ENCODE peak calls at places on chromosomes 13 and 19, in seven cellular contexts. One of them, this sample, is unnamed.

GRCh38 chr13:81987159-81987558 is 1646.2 kb upstream of the SPRY2 start:
- DNase-seq in HFF-Myc: no peak
- DNase-seq in fibroblast of the aortic adventitia: no peak
- DNase-seq in NCI-H345: no peak
- DNase-seq in WTC11: no peak
- DNase-seq in naive B cell: no peak
- DNase-seq in GM23338: peak
- DNase-seq in this sample: peak

GRCh38 chr13:98775844-98776598 is 23.5 kb upstream of the SLC15A1 start:
- DNase-seq in fibroblast of the aortic adventitia: no peak
- DNase-seq in HFF-Myc: no peak
- DNase-seq in WTC11: no peak
- DNase-seq in GM23338: no peak
- DNase-seq in NCI-H345: no peak
- DNase-seq in naive B cell: no peak
- DNase-seq in this sample: peak

GRCh38 chr19:4620675-4621074 is 18.6 kb upstream of the TNFAIP8L1 start:
- DNase-seq in WTC11: no peak
- DNase-seq in NCI-H345: no peak
- DNase-seq in HFF-Myc: no peak
- DNase-seq in fibroblast of the aortic adventitia: no peak
- DNase-seq in naive B cell: no peak
- DNase-seq in GM23338: no peak
- DNase-seq in this sample: peak

GRCh38 chr19:29854033-29854432 is 42.2 kb downstream of the CCNE1 start:
- DNase-seq in naive B cell: no peak
- DNase-seq in fibroblast of the aortic adventitia: no peak
- DNase-seq in WTC11: no peak
- DNase-seq in NCI-H345: no peak
- DNase-seq in HFF-Myc: no peak
- DNase-seq in GM23338: no peak
- DNase-seq in this sample: no peak

GRCh38 chr13:48160879-48161278 is 66.0 kb upstream of the MED4 start:
- DNase-seq in naive B cell: no peak
- DNase-seq in HFF-Myc: no peak
- DNase-seq in WTC11: no peak
- DNase-seq in GM23338: no peak
- DNase-seq in fibroblast of the aortic adventitia: peak
- DNase-seq in NCI-H345: no peak
- DNase-seq in this sample: no peak

GRCh38 chr19:50204811-50205675 is 1.6 kb downstream of the MYH14 start:
- DNase-seq in HFF-Myc: no peak
- DNase-seq in WTC11: peak
- DNase-seq in NCI-H345: peak
- DNase-seq in GM23338: peak
- DNase-seq in naive B cell: peak
- DNase-seq in fibroblast of the aortic adventitia: no peak
- DNase-seq in this sample: peak

GRCh38 chr19:34404109-34404909 is at the start of gene PDCD2L:
- DNase-seq in NCI-H345: peak
- DNase-seq in WTC11: peak
- DNase-seq in HFF-Myc: peak
- DNase-seq in naive B cell: peak
- DNase-seq in GM23338: peak
- DNase-seq in fibroblast of the aortic adventitia: peak
- DNase-seq in this sample: peak

GRCh38 chr19:50358483-50359431 is 6.7 kb downstream of the NAPSA start:
- DNase-seq in HFF-Myc: no peak
- DNase-seq in GM23338: no peak
- DNase-seq in NCI-H345: peak
- DNase-seq in WTC11: no peak
- DNase-seq in fibroblast of the aortic adventitia: peak
- DNase-seq in naive B cell: peak
- DNase-seq in this sample: peak

GRCh38 chr19:42279902-42280760 is 11.1 kb downstream of the CIC start:
- DNase-seq in naive B cell: peak
- DNase-seq in HFF-Myc: no peak
- DNase-seq in WTC11: peak
- DNase-seq in fibroblast of the aortic adventitia: peak
- DNase-seq in GM23338: peak
- DNase-seq in NCI-H345: peak
- DNase-seq in this sample: peak

GRCh38 chr13:41456768-41457588 is at the start of gene RGCC:
- DNase-seq in naive B cell: peak
- DNase-seq in NCI-H345: peak
- DNase-seq in fibroblast of the aortic adventitia: no peak
- DNase-seq in WTC11: peak
- DNase-seq in HFF-Myc: no peak
- DNase-seq in GM23338: peak
- DNase-seq in this sample: peak

GRCh38 chr13:36432106-36432544 is at the start of gene CCNA1:
- DNase-seq in NCI-H345: peak
- DNase-seq in GM23338: peak
- DNase-seq in HFF-Myc: no peak
- DNase-seq in naive B cell: peak
- DNase-seq in WTC11: peak
- DNase-seq in fibroblast of the aortic adventitia: no peak
- DNase-seq in this sample: peak

GRCh38 chr13:29383476-29383875 is 212.0 kb downstream of the SLC7A1 start:
- DNase-seq in fibroblast of the aortic adventitia: no peak
- DNase-seq in HFF-Myc: no peak
- DNase-seq in WTC11: no peak
- DNase-seq in NCI-H345: no peak
- DNase-seq in GM23338: no peak
- DNase-seq in naive B cell: no peak
- DNase-seq in this sample: no peak

GRCh38 chr13:29454931-29455481 is 140.5 kb downstream of the SLC7A1 start:
- DNase-seq in GM23338: peak
- DNase-seq in fibroblast of the aortic adventitia: no peak
- DNase-seq in WTC11: peak
- DNase-seq in HFF-Myc: no peak
- DNase-seq in NCI-H345: no peak
- DNase-seq in naive B cell: no peak
- DNase-seq in this sample: peak

GRCh38 chr13:111626371-111627305 is 306.2 kb downstream of the TEX29 start:
- DNase-seq in fibroblast of the aortic adventitia: no peak
- DNase-seq in HFF-Myc: no peak
- DNase-seq in WTC11: no peak
- DNase-seq in naive B cell: no peak
- DNase-seq in GM23338: no peak
- DNase-seq in NCI-H345: no peak
- DNase-seq in this sample: no peak

GRCh38 chr13:113207890-113208423 is 512 bp downstream of the PCID2 start:
- DNase-seq in HFF-Myc: no peak
- DNase-seq in fibroblast of the aortic adventitia: peak
- DNase-seq in GM23338: peak
- DNase-seq in WTC11: peak
- DNase-seq in NCI-H345: no peak
- DNase-seq in naive B cell: no peak
- DNase-seq in this sample: no peak

GRCh38 chr13:98144501-98145350 is 1.8 kb downstream of the FARP1 start:
- DNase-seq in GM23338: peak
- DNase-seq in HFF-Myc: peak
- DNase-seq in fibroblast of the aortic adventitia: peak
- DNase-seq in naive B cell: no peak
- DNase-seq in NCI-H345: peak
- DNase-seq in WTC11: peak
- DNase-seq in this sample: peak

GRCh38 chr13:42574011-42574410 is at the start of gene TNFSF11:
- DNase-seq in WTC11: peak
- DNase-seq in NCI-H345: no peak
- DNase-seq in HFF-Myc: no peak
- DNase-seq in fibroblast of the aortic adventitia: no peak
- DNase-seq in GM23338: peak
- DNase-seq in naive B cell: no peak
- DNase-seq in this sample: peak

GRCh38 chr13:50357586-50358118 is 342.4 kb downstream of the KCNRG start:
- DNase-seq in HFF-Myc: peak
- DNase-seq in WTC11: no peak
- DNase-seq in GM23338: no peak
- DNase-seq in naive B cell: no peak
- DNase-seq in NCI-H345: peak
- DNase-seq in fibroblast of the aortic adventitia: peak
- DNase-seq in this sample: peak

GRCh38 chr19:4456566-4456842 is 1.1 kb downstream of the UBXN6 start:
- DNase-seq in naive B cell: no peak
- DNase-seq in fibroblast of the aortic adventitia: peak
- DNase-seq in HFF-Myc: no peak
- DNase-seq in GM23338: no peak
- DNase-seq in WTC11: no peak
- DNase-seq in NCI-H345: peak
- DNase-seq in this sample: peak

GRCh38 chr13:113528101-113528797 is 37.7 kb upstream of the DCUN1D2 start:
- DNase-seq in WTC11: no peak
- DNase-seq in naive B cell: no peak
- DNase-seq in NCI-H345: no peak
- DNase-seq in HFF-Myc: no peak
- DNase-seq in fibroblast of the aortic adventitia: peak
- DNase-seq in GM23338: no peak
- DNase-seq in this sample: no peak

GRCh38 chr13:112576191-112576590 is 11.8 kb downstream of the TUBGCP3 start:
- DNase-seq in fibroblast of the aortic adventitia: no peak
- DNase-seq in GM23338: no peak
- DNase-seq in NCI-H345: peak
- DNase-seq in naive B cell: no peak
- DNase-seq in HFF-Myc: no peak
- DNase-seq in WTC11: no peak
- DNase-seq in this sample: no peak

GRCh38 chr19:18274776-18275356 is 614 bp upstream of the IQCN start:
- DNase-seq in GM23338: peak
- DNase-seq in fibroblast of the aortic adventitia: peak
- DNase-seq in HFF-Myc: no peak
- DNase-seq in NCI-H345: no peak
- DNase-seq in naive B cell: peak
- DNase-seq in WTC11: no peak
- DNase-seq in this sample: peak

GRCh38 chr13:77390391-77390790 is 63.5 kb upstream of the MYCBP2 start:
- DNase-seq in fibroblast of the aortic adventitia: peak
- DNase-seq in GM23338: no peak
- DNase-seq in NCI-H345: no peak
- DNase-seq in naive B cell: no peak
- DNase-seq in WTC11: no peak
- DNase-seq in HFF-Myc: no peak
- DNase-seq in this sample: no peak

GRCh38 chr13:71303144-71303543 is 563.9 kb downstream of the DACH1 start:
- DNase-seq in HFF-Myc: no peak
- DNase-seq in GM23338: peak
- DNase-seq in naive B cell: no peak
- DNase-seq in WTC11: no peak
- DNase-seq in fibroblast of the aortic adventitia: no peak
- DNase-seq in NCI-H345: peak
- DNase-seq in this sample: peak

GRCh38 chr19:3249408-3249807 is 24.9 kb downstream of the CELF5 start:
- DNase-seq in NCI-H345: no peak
- DNase-seq in WTC11: peak
- DNase-seq in GM23338: peak
- DNase-seq in HFF-Myc: no peak
- DNase-seq in fibroblast of the aortic adventitia: no peak
- DNase-seq in naive B cell: no peak
- DNase-seq in this sample: peak

GRCh38 chr19:44587863-44588752 is 25.3 kb upstream of the IGSF23 start:
- DNase-seq in NCI-H345: no peak
- DNase-seq in GM23338: no peak
- DNase-seq in naive B cell: no peak
- DNase-seq in WTC11: no peak
- DNase-seq in HFF-Myc: peak
- DNase-seq in fibroblast of the aortic adventitia: peak
- DNase-seq in this sample: no peak

GRCh38 chr19:19537321-19538048 is 580 bp upstream of the CILP2 start:
- DNase-seq in WTC11: peak
- DNase-seq in naive B cell: no peak
- DNase-seq in GM23338: peak
- DNase-seq in NCI-H345: no peak
- DNase-seq in HFF-Myc: no peak
- DNase-seq in fibroblast of the aortic adventitia: no peak
- DNase-seq in this sample: peak

GRCh38 chr13:23321534-23322241 is 111.8 kb downstream of the SACS start:
- DNase-seq in WTC11: no peak
- DNase-seq in GM23338: no peak
- DNase-seq in HFF-Myc: peak
- DNase-seq in fibroblast of the aortic adventitia: peak
- DNase-seq in naive B cell: no peak
- DNase-seq in NCI-H345: no peak
- DNase-seq in this sample: no peak

GRCh38 chr19:5959260-5960004 is 18.5 kb downstream of the RANBP3 start:
- DNase-seq in fibroblast of the aortic adventitia: no peak
- DNase-seq in NCI-H345: no peak
- DNase-seq in GM23338: no peak
- DNase-seq in WTC11: no peak
- DNase-seq in naive B cell: no peak
- DNase-seq in HFF-Myc: no peak
- DNase-seq in this sample: no peak

GRCh38 chr13:98370806-98371553 is 193.9 kb upstream of the RNF113B start:
- DNase-seq in WTC11: no peak
- DNase-seq in HFF-Myc: peak
- DNase-seq in naive B cell: no peak
- DNase-seq in NCI-H345: peak
- DNase-seq in fibroblast of the aortic adventitia: peak
- DNase-seq in GM23338: no peak
- DNase-seq in this sample: no peak

GRCh38 chr13:77535448-77535847 is at the start of gene SCEL:
- DNase-seq in WTC11: no peak
- DNase-seq in NCI-H345: no peak
- DNase-seq in HFF-Myc: no peak
- DNase-seq in naive B cell: no peak
- DNase-seq in GM23338: no peak
- DNase-seq in fibroblast of the aortic adventitia: no peak
- DNase-seq in this sample: no peak

GRCh38 chr13:98556968-98557591 is 19.8 kb downstream of the STK24 start:
- DNase-seq in HFF-Myc: no peak
- DNase-seq in naive B cell: no peak
- DNase-seq in fibroblast of the aortic adventitia: no peak
- DNase-seq in GM23338: no peak
- DNase-seq in WTC11: no peak
- DNase-seq in NCI-H345: no peak
- DNase-seq in this sample: no peak